ENCODE peak calls at places on chromosomes 16 and 17, in nine cellular contexts. D is ELF-1; Y is stimulated activated CD8-positive, alpha-beta memory T cell treated with anti-CD3 and anti-CD28 coated beads, Interleukin-7, amount 100 ng/mL, for 1 hour; G is myocyte; R is NCI-H2029; S is hippocampal formation; M is CD8-positive, alpha-beta T cell; K is CD8-positive, alpha-beta memory T cell; P is epithelial cell of esophagus. B is an unnamed sample.

GRCh38 chr17:63596856-63597557 is 3.7 kb upstream of the TACO1 start:
- DNase-seq in P (no peak), S (no peak), M (no peak), G (no peak), D (no peak), K (no peak), Y (no peak), R (no peak), B (no peak)

GRCh38 chr17:2171725-2172446 is 117.0 kb downstream of the HIC1 start:
- DNase-seq in D (peak), K (no peak), M (no peak), Y (no peak), R (peak), G (peak), P (peak), S (peak), B (no peak)

GRCh38 chr17:81420769-81421462 is 25.7 kb downstream of the BAHCC1 start:
- DNase-seq in P (no peak), M (no peak), R (peak), G (peak), Y (no peak), D (no peak), S (peak), K (no peak), B (no peak)

GRCh38 chr16:55480228-55480655 is 1.2 kb downstream of the MMP2 start:
- DNase-seq in K (no peak), M (no peak), R (no peak), P (peak), S (no peak), Y (no peak), G (peak), D (peak), B (peak)

GRCh38 chr17:40485851-40486512 is 15.4 kb downstream of the TNS4 start:
- DNase-seq in P (peak), G (peak), R (peak), D (peak), Y (no peak), K (no peak), S (no peak), M (no peak), B (no peak)

GRCh38 chr17:42989726-42990652 is 8.2 kb upstream of the RPL27 start:
- DNase-seq in G (no peak), M (no peak), S (no peak), D (no peak), P (peak), R (no peak), K (no peak), Y (no peak), B (no peak)

GRCh38 chr17:70313031-70313430 is 143.7 kb downstream of the KCNJ2 start:
- DNase-seq in P (no peak), K (no peak), D (no peak), M (no peak), R (no peak), S (no peak), Y (no peak), G (peak), B (no peak)

GRCh38 chr17:7019839-7020519 is 2.9 kb upstream of the BCL6B start:
- DNase-seq in Y (no peak), M (no peak), G (peak), S (no peak), R (peak), K (no peak), P (no peak), D (peak), B (no peak)

GRCh38 chr16:2432286-2432685 is 3.0 kb downstream of the CCNF start:
- DNase-seq in R (no peak), G (no peak), P (no peak), K (no peak), M (no peak), S (no peak), Y (no peak), D (no peak), B (no peak)

GRCh38 chr17:38750312-38751121 is 2.0 kb upstream of the PSMB3 start:
- DNase-seq in S (no peak), K (peak), R (peak), G (no peak), P (peak), M (no peak), D (peak), Y (no peak), B (peak)

GRCh38 chr17:43169561-43170139 is 1.4 kb upstream of the NBR1 start:
- DNase-seq in Y (no peak), P (peak), R (peak), D (no peak), G (no peak), S (no peak), M (no peak), K (no peak), B (no peak)

GRCh38 chr17:28925912-28926365 is 23.1 kb upstream of the DHRS13 start:
- DNase-seq in D (no peak), K (peak), P (peak), S (no peak), M (peak), R (peak), G (peak), Y (no peak), B (no peak)

GRCh38 chr17:4074831-4075495 is 67.9 kb downstream of the ZZEF1 start:
- DNase-seq in R (peak), P (peak), G (peak), Y (no peak), S (peak), M (no peak), D (peak), K (peak), B (peak)

GRCh38 chr17:58630883-58631522 is 60.8 kb downstream of the TEX14 start:
- DNase-seq in D (peak), P (no peak), M (peak), R (peak), S (no peak), G (no peak), K (no peak), Y (peak), B (no peak)

GRCh38 chr16:73057369-73058210 is 9.7 kb upstream of the ZFHX3 start:
- DNase-seq in K (no peak), M (no peak), D (no peak), P (peak), S (no peak), R (no peak), Y (no peak), G (peak), B (peak)

GRCh38 chr16:8572919-8573724 is 17.2 kb downstream of the TMEM114 start:
- DNase-seq in R (no peak), Y (no peak), G (peak), S (no peak), P (peak), M (no peak), K (no peak), D (peak), B (peak)

GRCh38 chr17:66233023-66233753 is 4.0 kb upstream of the APOH start:
- DNase-seq in M (no peak), Y (no peak), G (no peak), P (peak), S (no peak), R (no peak), D (no peak), K (no peak), B (no peak)

GRCh38 chr16:66193543-66194229 is 172.8 kb upstream of the CDH5 start:
- DNase-seq in D (no peak), P (no peak), S (no peak), G (no peak), R (no peak), Y (no peak), M (no peak), K (no peak), B (no peak)

GRCh38 chr17:36183001-36183810 is 6.8 kb upstream of the TBC1D3B start:
- DNase-seq in D (peak), G (peak), P (peak), K (no peak), R (no peak), Y (no peak), S (no peak), M (no peak), B (peak)

GRCh38 chr16:2420035-2420434 is 9.2 kb upstream of the CCNF start:
- DNase-seq in D (no peak), R (no peak), S (no peak), K (no peak), P (no peak), G (peak), M (no peak), Y (no peak), B (no peak)

GRCh38 chr16:3193221-3194212 is 5.5 kb downstream of the OR1F1 start:
- DNase-seq in P (no peak), G (no peak), K (no peak), R (no peak), M (no peak), Y (no peak), D (peak), S (no peak), B (no peak)

GRCh38 chr17:77306790-77307478 is 166.2 kb downstream of the SEC14L1 start:
- DNase-seq in M (no peak), S (no peak), D (peak), P (no peak), R (no peak), G (no peak), Y (no peak), K (no peak), B (no peak)

GRCh38 chr16:66483689-66484452 is 56.8 kb downstream of the BEAN1 start:
- DNase-seq in G (peak), R (peak), M (peak), D (peak), S (peak), Y (peak), K (peak), P (peak), B (peak)

GRCh38 chr16:2148714-2149629 is 547 bp downstream of the RAB26 start:
- DNase-seq in S (no peak), G (no peak), D (peak), R (no peak), P (peak), M (no peak), K (no peak), Y (no peak), B (peak)

GRCh38 chr17:511001-511690 is 158.5 kb upstream of the RPH3AL start:
- DNase-seq in G (peak), M (no peak), R (no peak), K (no peak), Y (no peak), S (no peak), P (peak), D (no peak), B (no peak)

GRCh38 chr17:850828-851759 is 68.9 kb downstream of the MRM3 start:
- DNase-seq in M (no peak), Y (no peak), S (no peak), D (no peak), R (no peak), P (peak), G (peak), K (no peak), B (peak)

GRCh38 chr16:11988258-11988978 is 11.9 kb downstream of the SNX29 start:
- DNase-seq in Y (no peak), R (no peak), P (no peak), G (no peak), S (no peak), K (no peak), D (no peak), M (no peak), B (no peak)

GRCh38 chr17:41800601-41801373 is 11.0 kb downstream of the P3H4 start:
- DNase-seq in G (no peak), R (no peak), M (no peak), Y (no peak), D (peak), P (peak), K (no peak), S (no peak), B (peak)

GRCh38 chr17:34261568-34261967 is 6.5 kb downstream of the CCL2 start:
- DNase-seq in M (no peak), G (no peak), P (no peak), K (no peak), Y (no peak), R (no peak), D (no peak), S (no peak), B (no peak)

GRCh38 chr16:71439531-71439930 is 2.3 kb downstream of the TLE7 start:
- DNase-seq in D (no peak), P (no peak), S (no peak), M (no peak), K (no peak), G (peak), R (no peak), Y (no peak), B (no peak)

GRCh38 chr16:57610611-57611010 is 17.8 kb upstream of the ADGRG1 start:
- DNase-seq in G (no peak), Y (no peak), R (no peak), S (no peak), K (no peak), D (no peak), M (no peak), P (no peak), B (no peak)

GRCh38 chr17:64448665-64449512 is at the start of gene MILR1:
- DNase-seq in S (peak), P (peak), G (peak), D (no peak), R (no peak), Y (no peak), M (no peak), K (no peak), B (no peak)

GRCh38 chr16:86927699-86928098 is 349.4 kb downstream of the FOXL1 start:
- DNase-seq in P (no peak), R (no peak), G (no peak), M (no peak), D (no peak), Y (no peak), S (no peak), K (no peak), B (no peak)

GRCh38 chr16:54390095-54390494 is 103.5 kb upstream of the IRX3 start:
- DNase-seq in Y (no peak), S (no peak), G (no peak), K (no peak), D (no peak), M (no peak), R (no peak), P (no peak), B (no peak)

GRCh38 chr16:71937868-71938510 is 42.7 kb downstream of the IST1 start:
- DNase-seq in M (no peak), Y (no peak), P (no peak), G (no peak), S (no peak), K (no peak), D (no peak), R (no peak), B (no peak)

GRCh38 chr17:76672892-76673291 is 29.3 kb upstream of the ST6GALNAC1 start:
- DNase-seq in R (no peak), Y (no peak), K (peak), G (no peak), P (no peak), M (no peak), S (no peak), D (no peak), B (no peak)

GRCh38 chr17:71117461-71117860 is 948.1 kb downstream of the KCNJ2 start:
- DNase-seq in K (no peak), Y (no peak), S (no peak), D (no peak), P (no peak), G (peak), M (no peak), R (no peak), B (peak)

GRCh38 chr16:722835-723633 is 2.1 kb downstream of the ANTKMT start:
- DNase-seq in S (no peak), D (no peak), G (no peak), R (no peak), K (no peak), M (no peak), Y (no peak), P (no peak), B (no peak)

GRCh38 chr17:4938670-4939553 is 934 bp downstream of the SLC25A11 start:
- DNase-seq in P (no peak), K (no peak), S (no peak), M (no peak), Y (no peak), D (no peak), G (no peak), R (no peak), B (no peak)